ENCODE peak calls at places on chromosome 17, in five cellular contexts. C, Z, I, W and P are unnamed samples.
A peak's percentile ranks its signal among the peaks of the same experiment; 100 is the strongest.

GRCh38 chr17:29590979-29591736 is 1.7 kb upstream of the GIT1 start:
- DNase-seq in Z (peak; percentile 80), I (no peak), C (peak; percentile 78), W (no peak), P (peak; percentile 40)

GRCh38 chr17:42484304-42484703 is 25.6 kb downstream of the ATP6V0A1 start:
- DNase-seq in Z (no peak), I (no peak), C (no peak), W (no peak), P (no peak)

GRCh38 chr17:28467456-28468025 is 5.9 kb upstream of the SLC13A2 start:
- DNase-seq in Z (no peak), C (no peak), W (peak; percentile 6), I (peak; percentile 31), P (no peak)

GRCh38 chr17:68674271-68674925 is 73.2 kb upstream of the FAM20A start:
- DNase-seq in C (no peak), Z (no peak), I (no peak), W (no peak), P (no peak)

GRCh38 chr17:78268191-78268874 is 36.9 kb downstream of the TMEM235 start:
- DNase-seq in I (no peak), W (no peak), Z (no peak), C (no peak), P (no peak)

GRCh38 chr17:39926588-39927100 is 757 bp downstream of the ORMDL3 start:
- DNase-seq in C (peak; percentile 43), I (no peak), Z (peak; percentile 53), W (no peak), P (no peak)

GRCh38 chr17:63780507-63780906 is 6.5 kb downstream of the DDX42 start:
- DNase-seq in I (no peak), C (peak; percentile 66), W (no peak), Z (no peak), P (peak; percentile 49)

GRCh38 chr17:79628861-79629547 is 18.2 kb upstream of the RBFOX3 start:
- DNase-seq in W (no peak), I (no peak), C (no peak), Z (no peak), P (no peak)

GRCh38 chr17:74830861-74831260 is 28.8 kb downstream of the GRIN2C start:
- DNase-seq in C (no peak), Z (no peak), I (no peak), W (no peak), P (no peak)

GRCh38 chr17:77264617-77265230 is 124.0 kb downstream of the SEC14L1 start:
- DNase-seq in C (no peak), Z (no peak), W (no peak), I (no peak), P (no peak)

GRCh38 chr17:49836111-49837030 is 11.5 kb downstream of the TAC4 start:
- DNase-seq in Z (no peak), W (no peak), C (no peak), I (no peak), P (peak; percentile 57)

GRCh38 chr17:76422860-76423259 is 30.1 kb downstream of the UBE2O start:
- DNase-seq in I (no peak), C (no peak), W (no peak), Z (no peak), P (no peak)

GRCh38 chr17:50259484-50260324 is 14.6 kb upstream of the TMEM92 start:
- DNase-seq in Z (peak; percentile 63), I (no peak), C (no peak), W (no peak), P (no peak)

GRCh38 chr17:56109811-56110210 is 43.5 kb upstream of the ANKFN1 start:
- DNase-seq in W (no peak), I (no peak), Z (no peak), C (no peak), P (no peak)

GRCh38 chr17:7315570-7316243 is 547 bp upstream of the GPS2 start:
- DNase-seq in W (no peak), I (no peak), C (no peak), Z (no peak), P (no peak)

GRCh38 chr17:38886643-38887010 is 16.8 kb downstream of the LASP1 start:
- DNase-seq in C (no peak), I (no peak), Z (no peak), W (no peak), P (no peak)

GRCh38 chr17:74582633-74583032 is 9.4 kb downstream of the CD300LD start:
- DNase-seq in Z (no peak), C (no peak), I (no peak), W (no peak), P (no peak)

GRCh38 chr17:18986541-18987229 is 17.9 kb downstream of the FAM83G start:
- DNase-seq in C (no peak), I (no peak), W (no peak), Z (no peak), P (no peak)

GRCh38 chr17:65085397-65085796 is 28.9 kb upstream of the GNA13 start:
- DNase-seq in I (no peak), C (no peak), W (no peak), Z (no peak), P (no peak)

GRCh38 chr17:39704821-39705551 is 5.1 kb downstream of the ERBB2 start:
- DNase-seq in I (no peak), W (no peak), Z (no peak), C (no peak), P (peak; percentile 99)

GRCh38 chr17:72985882-72986720 is 106.4 kb downstream of the SLC39A11 start:
- DNase-seq in I (no peak), Z (peak; percentile 18), W (peak; percentile 56), C (peak; percentile 59), P (peak; percentile 55)

GRCh38 chr17:79977161-79977631 is 58.5 kb downstream of the TBC1D16 start:
- DNase-seq in I (no peak), W (no peak), C (no peak), Z (peak; percentile 16), P (no peak)

GRCh38 chr17:75876190-75876937 is 2.0 kb downstream of the TRIM47 start:
- DNase-seq in W (no peak), I (no peak), Z (no peak), C (peak; percentile 54), P (peak; percentile 91)

GRCh38 chr17:42275527-42276358 is 448 bp downstream of the STAT5B start:
- DNase-seq in W (peak; percentile 15), I (no peak), C (no peak), Z (peak; percentile 54), P (no peak)

GRCh38 chr17:11999715-12000114 is 2.4 kb upstream of the ZNF18 start:
- DNase-seq in W (no peak), I (no peak), C (no peak), Z (no peak), P (no peak)

GRCh38 chr17:63099420-63099819 is 133.4 kb downstream of the TANC2 start:
- DNase-seq in Z (no peak), I (no peak), C (no peak), W (no peak), P (no peak)

GRCh38 chr17:56823848-56824247 is 9.9 kb downstream of the C17orf67 start:
- DNase-seq in I (no peak), W (no peak), Z (no peak), C (no peak), P (no peak)

GRCh38 chr17:17929655-17930380 is 42.4 kb downstream of the TOM1L2 start:
- DNase-seq in Z (no peak), I (no peak), C (no peak), W (no peak), P (no peak)
- TF ChIP-seq CTCF in Z (no peak), I (no peak), C (no peak), W (no peak), P (no peak)

DNA sequence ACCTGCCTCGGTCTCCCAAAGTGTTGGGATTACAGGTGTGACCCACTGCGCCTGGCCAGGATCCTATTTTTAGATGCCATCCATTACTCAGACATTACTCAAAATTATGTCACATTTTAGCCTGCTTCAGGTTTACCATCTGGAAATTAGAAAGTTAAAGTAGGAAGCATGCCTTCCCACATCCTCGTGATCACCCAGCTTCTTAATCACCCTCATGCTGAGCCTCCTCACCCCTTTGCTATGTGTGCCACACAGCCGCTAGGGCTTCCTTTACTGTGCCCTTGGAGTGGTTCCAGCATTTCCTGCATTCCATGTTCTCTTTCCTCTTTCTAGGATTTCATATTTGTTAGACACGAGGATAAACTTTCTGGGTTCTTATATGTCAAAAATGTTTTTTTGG is 9.3 kb downstream of the ADORA2B start:
- DNase-seq in W (peak; percentile 72), Z (no peak), I (peak; percentile 51), C (peak; percentile 83), P (peak; percentile 65)
- TF ChIP-seq CTCF in W (no peak), Z (no peak), I (peak; percentile 11), C (no peak), P (no peak)

DNA sequence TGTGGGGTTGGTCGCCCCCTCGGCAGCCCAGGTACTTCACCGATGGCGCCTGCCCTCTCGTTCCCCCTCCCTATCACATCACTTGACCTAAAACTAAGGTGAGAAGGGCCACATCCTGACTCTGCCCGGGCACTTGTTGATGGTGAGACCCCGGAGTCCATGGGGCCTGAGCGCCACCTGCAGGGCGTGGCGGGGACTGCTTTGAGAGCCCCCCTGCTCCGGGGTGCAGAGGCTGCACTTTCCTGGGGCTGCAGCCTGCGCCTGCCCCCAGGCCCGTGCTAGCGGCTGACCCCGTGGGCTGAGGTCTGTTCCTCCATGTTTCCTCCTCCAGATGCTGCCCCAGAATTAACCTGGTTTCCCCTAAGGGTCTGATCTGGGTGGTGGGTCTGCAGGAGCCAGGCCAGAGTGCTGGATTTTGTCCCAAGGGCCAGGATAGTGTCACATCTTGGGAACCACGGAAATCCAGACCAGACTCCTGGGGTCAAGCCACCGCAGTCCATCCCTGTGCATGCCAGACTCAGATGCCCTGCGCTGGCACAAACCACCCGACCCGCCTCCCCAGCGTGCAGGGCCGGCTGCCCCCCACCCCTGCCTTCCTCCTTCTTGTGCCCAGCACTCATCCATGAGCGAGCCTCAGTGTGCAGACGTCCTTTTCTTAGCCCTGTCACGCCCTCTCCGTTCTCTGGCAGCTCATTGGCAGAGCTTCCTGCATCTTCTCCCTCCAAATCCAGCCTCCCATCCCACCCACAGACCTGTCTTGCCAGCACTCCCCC is 2.7 kb downstream of the NDUFAF8 start:
- DNase-seq in Z (peak; percentile 48), C (no peak), I (no peak), W (no peak), P (peak; percentile 72)
- TF ChIP-seq CTCF in Z (peak; percentile 72), C (peak; percentile 81), I (peak; percentile 88), W (peak; percentile 70), P (peak; percentile 71)

GRCh38 chr17:37405955-37406634 is 541 bp downstream of the ACACA start:
- DNase-seq in I (no peak), Z (no peak), C (peak; percentile 12), W (no peak), P (no peak)

GRCh38 chr17:37410357-37410756 is 3.7 kb downstream of the TADA2A start:
- DNase-seq in W (no peak), C (no peak), I (no peak), Z (no peak), P (no peak)

DNA sequence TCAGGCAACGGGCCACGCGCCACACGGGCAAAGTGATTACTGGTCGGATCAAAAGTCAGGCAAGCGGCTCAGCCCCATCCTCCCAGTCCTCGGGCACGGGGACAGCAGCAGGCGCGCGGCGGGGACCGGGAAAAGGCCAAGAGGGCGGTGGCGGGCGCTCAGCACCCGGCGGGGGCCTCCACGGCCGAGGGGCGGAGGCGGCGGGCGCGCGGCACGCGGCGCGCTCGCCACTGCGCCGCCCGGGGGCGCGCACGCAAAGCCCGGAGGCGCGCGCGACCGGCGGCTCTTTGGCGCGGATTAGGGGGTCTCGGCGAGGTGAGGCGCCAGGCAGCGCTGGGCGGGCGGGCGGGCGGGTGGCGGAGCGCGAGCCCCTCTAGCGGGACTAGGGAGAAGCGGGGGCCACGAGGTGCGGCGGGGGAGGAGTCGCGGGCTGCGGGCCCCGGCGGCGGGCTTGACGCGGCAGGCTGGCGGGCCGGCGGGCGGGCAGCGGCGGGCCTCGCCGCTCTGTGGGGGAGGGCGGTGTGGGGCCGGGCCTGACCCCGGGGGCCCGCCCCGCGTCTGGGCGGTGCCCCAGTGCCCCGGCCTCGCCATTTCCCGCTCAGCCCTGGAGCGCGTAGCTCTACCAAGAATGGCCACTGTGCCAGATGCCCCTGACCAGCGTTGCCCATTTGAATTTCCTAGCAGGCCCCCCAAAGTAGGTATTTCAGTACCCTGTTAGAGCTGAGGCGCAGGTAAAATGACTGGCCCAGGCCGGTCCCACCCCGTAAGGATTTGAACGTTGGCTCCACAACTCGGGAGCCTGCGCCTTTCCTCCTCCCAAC is at the start of the genes ACACA and TADA2A:
- DNase-seq in Z (peak; percentile 77), C (peak; percentile 91), W (no peak), I (no peak), P (peak; percentile 99)
- TF ChIP-seq CTCF in Z (peak; percentile 39), C (no peak), W (no peak), I (peak; percentile 5), P (peak; percentile 59)